ENCODE peak calls at places on chromosome 16, in four cellular contexts. One of them, this sample, is unnamed.

GRCh38 chr16:11411059-11411550 is 65.8 kb downstream of the RMI2 start:
- DNase-seq in K562: no peak
- DNase-seq in H1: no peak
- DNase-seq in WTC11: no peak
- DNase-seq in this sample: peak

GRCh38 chr16:65409505-65409904 is 287.6 kb upstream of the CDH11 start:
- DNase-seq in WTC11: no peak
- DNase-seq in K562: no peak
- DNase-seq in H1: no peak
- DNase-seq in this sample: no peak

GRCh38 chr16:8807189-8807588 is 9.6 kb downstream of the PMM2 start:
- DNase-seq in WTC11: no peak
- DNase-seq in K562: no peak
- DNase-seq in H1: no peak
- DNase-seq in this sample: no peak

GRCh38 chr16:29641561-29641960 is 21.5 kb upstream of the SPN start:
- DNase-seq in WTC11: no peak
- DNase-seq in K562: peak
- DNase-seq in H1: no peak
- DNase-seq in this sample: no peak

GRCh38 chr16:69399361-69399760 is 13.6 kb upstream of the TERF2 start:
- DNase-seq in K562: peak
- DNase-seq in H1: no peak
- DNase-seq in WTC11: no peak
- DNase-seq in this sample: no peak

GRCh38 chr16:66447491-66447890 is 20.4 kb downstream of the BEAN1 start:
- DNase-seq in WTC11: no peak
- DNase-seq in H1: no peak
- DNase-seq in K562: no peak
- DNase-seq in this sample: no peak

GRCh38 chr16:71637398-71637797 is 11.4 kb downstream of the MARVELD3 start:
- DNase-seq in WTC11: peak
- DNase-seq in K562: no peak
- DNase-seq in H1: no peak
- DNase-seq in this sample: no peak

GRCh38 chr16:11743308-11744074 is 834 bp upstream of the TXNDC11 start:
- DNase-seq in K562: peak
- DNase-seq in WTC11: no peak
- DNase-seq in H1: no peak
- DNase-seq in this sample: peak

GRCh38 chr16:9495824-9496223 is 404.4 kb downstream of the HAPSTR1 start:
- DNase-seq in WTC11: no peak
- DNase-seq in H1: no peak
- DNase-seq in K562: no peak
- DNase-seq in this sample: no peak

GRCh38 chr16:58339452-58339938 is 44.7 kb upstream of the PRSS54 start:
- DNase-seq in K562: no peak
- DNase-seq in H1: no peak
- DNase-seq in WTC11: peak
- DNase-seq in this sample: peak

GRCh38 chr16:85008267-85008666 is 3.1 kb downstream of the ZDHHC7 start:
- DNase-seq in H1: no peak
- DNase-seq in K562: no peak
- DNase-seq in WTC11: no peak
- DNase-seq in this sample: no peak

GRCh38 chr16:57906385-57907316 is 64.3 kb downstream of the CNGB1 start:
- DNase-seq in K562: peak
- DNase-seq in WTC11: peak
- DNase-seq in H1: no peak
- DNase-seq in this sample: no peak

GRCh38 chr16:31248344-31248743 is 11.4 kb upstream of the ITGAM start:
- DNase-seq in WTC11: no peak
- DNase-seq in H1: no peak
- DNase-seq in K562: no peak
- DNase-seq in this sample: no peak

GRCh38 chr16:26273607-26274006 is 581.8 kb downstream of the HS3ST4 start:
- DNase-seq in WTC11: no peak
- DNase-seq in K562: no peak
- DNase-seq in H1: no peak
- DNase-seq in this sample: no peak

GRCh38 chr16:55035956-55036355 is 105.3 kb downstream of the IRX5 start:
- DNase-seq in H1: no peak
- DNase-seq in K562: no peak
- DNase-seq in WTC11: no peak
- DNase-seq in this sample: no peak

GRCh38 chr16:19696961-19697360 is 21.1 kb downstream of the KNOP1 start:
- DNase-seq in K562: no peak
- DNase-seq in WTC11: no peak
- DNase-seq in H1: no peak
- DNase-seq in this sample: no peak

GRCh38 chr16:12225816-12226480 is 249.4 kb downstream of the SNX29 start:
- DNase-seq in WTC11: no peak
- DNase-seq in H1: no peak
- DNase-seq in K562: no peak
- DNase-seq in this sample: no peak

GRCh38 chr16:84898447-84898846 is 78.7 kb downstream of the CRISPLD2 start:
- DNase-seq in WTC11: no peak
- DNase-seq in H1: no peak
- DNase-seq in K562: no peak
- DNase-seq in this sample: no peak

GRCh38 chr16:69064164-69064563 is 41.3 kb upstream of the HAS3 start:
- DNase-seq in K562: no peak
- DNase-seq in WTC11: no peak
- DNase-seq in H1: no peak
- DNase-seq in this sample: no peak

GRCh38 chr16:4350787-4351659 is at the start of gene PAM16:
- DNase-seq in H1: peak
- DNase-seq in K562: peak
- DNase-seq in WTC11: peak
- DNase-seq in this sample: peak
- TF ChIP-seq CTCF in H1: no peak
- TF ChIP-seq CTCF in K562: no peak
- TF ChIP-seq CTCF in WTC11: no peak
- TF ChIP-seq CTCF in this sample: peak

GRCh38 chr16:89096042-89096717 is 2.5 kb downstream of the ACSF3 start:
- DNase-seq in WTC11: no peak
- DNase-seq in K562: no peak
- DNase-seq in H1: no peak
- DNase-seq in this sample: no peak

GRCh38 chr16:89097528-89097846 is 3.8 kb downstream of the ACSF3 start:
- DNase-seq in WTC11: no peak
- DNase-seq in K562: no peak
- DNase-seq in H1: no peak
- DNase-seq in this sample: no peak

GRCh38 chr16:89098767-89099430 is 5.2 kb downstream of the ACSF3 start:
- DNase-seq in K562: no peak
- DNase-seq in H1: no peak
- DNase-seq in WTC11: no peak
- DNase-seq in this sample: no peak

GRCh38 chr16:89095401-89095974 is 1.8 kb downstream of the ACSF3 start:
- DNase-seq in WTC11: no peak
- DNase-seq in H1: peak
- DNase-seq in K562: no peak
- DNase-seq in this sample: no peak

DNA sequence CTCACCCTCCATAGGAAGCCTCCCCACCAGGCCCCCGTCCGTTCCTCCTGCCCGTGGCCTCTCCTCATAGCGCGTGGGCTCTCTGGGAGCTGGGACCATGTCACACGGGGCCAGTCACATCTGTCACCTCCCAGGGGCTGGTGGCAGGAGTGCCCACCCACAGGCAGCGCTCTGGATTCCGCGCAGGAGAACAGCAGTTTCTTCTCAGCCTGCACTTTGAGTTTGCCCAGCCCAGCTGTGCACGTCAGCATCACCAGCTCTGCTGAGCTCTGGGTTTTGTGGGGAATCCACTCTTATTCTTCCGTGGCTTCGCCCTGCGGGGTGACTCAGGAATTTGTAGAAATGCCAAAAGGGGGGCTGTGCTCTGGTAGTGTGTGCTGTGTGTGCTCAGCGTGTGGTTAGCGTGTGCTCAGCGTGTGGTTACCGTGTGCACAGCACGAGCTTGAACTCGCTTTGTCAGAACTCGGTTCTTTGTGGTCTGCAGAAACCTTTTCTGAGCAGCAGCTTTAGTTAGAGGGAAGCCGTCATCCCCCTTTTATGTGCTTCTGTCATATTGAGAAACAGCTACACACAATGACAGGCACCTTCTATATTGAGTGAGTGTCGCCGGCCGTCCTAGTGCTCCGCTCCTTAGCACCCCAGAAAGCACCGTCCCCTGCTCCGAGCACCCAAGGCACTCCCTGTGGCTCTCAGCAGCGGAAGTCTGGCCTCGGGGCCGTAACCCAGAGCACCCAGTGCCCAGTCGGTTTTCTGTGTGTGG is 3.3 kb downstream of the ACSF3 start:
- DNase-seq in H1: no peak
- DNase-seq in K562: no peak
- DNase-seq in WTC11: no peak
- DNase-seq in this sample: no peak
- TF ChIP-seq TEAD4 in H1: no peak
- TF ChIP-seq TEAD4 in K562: no peak
- TF ChIP-seq TEAD4 in WTC11: no peak
- TF ChIP-seq TEAD4 in this sample: no peak

GRCh38 chr16:86019446-86020047 is 120.6 kb downstream of the IRF8 start:
- DNase-seq in WTC11: peak
- DNase-seq in H1: peak
- DNase-seq in K562: peak
- DNase-seq in this sample: no peak
- TF ChIP-seq CTCF in WTC11: peak
- TF ChIP-seq CTCF in H1: peak
- TF ChIP-seq CTCF in K562: peak
- TF ChIP-seq CTCF in this sample: peak

DNA sequence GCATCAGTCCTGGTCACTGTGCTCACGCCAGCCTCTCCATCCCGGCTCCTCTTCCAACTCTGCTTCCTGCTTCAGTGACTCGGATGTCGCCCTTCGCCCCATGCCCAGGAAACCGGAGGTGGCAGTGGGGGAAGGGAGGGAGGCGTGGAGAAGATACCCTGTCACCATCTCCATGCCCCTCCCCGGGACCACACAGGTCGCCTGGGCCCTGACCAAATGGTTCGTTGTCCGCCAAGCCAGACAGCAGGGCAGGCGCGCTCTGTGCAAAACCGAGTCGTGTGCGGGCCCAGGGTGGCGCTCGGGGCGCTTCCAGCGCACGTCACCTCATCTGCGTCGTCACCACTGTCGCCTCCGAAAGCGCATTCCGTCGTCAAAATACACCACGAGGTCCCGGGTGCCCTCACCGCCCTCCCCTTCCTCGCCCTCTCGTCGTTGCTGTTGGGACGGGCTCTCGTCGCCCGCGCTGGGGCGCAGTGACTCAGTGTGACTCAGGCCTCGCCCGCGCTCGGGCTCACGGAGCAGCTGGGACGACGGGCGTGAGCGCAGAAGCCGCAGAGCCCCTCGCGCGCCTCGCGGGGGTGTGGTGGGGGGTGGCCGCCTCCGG is 39.2 kb downstream of the ZNF778 start:
- DNase-seq in WTC11: peak
- DNase-seq in K562: no peak
- DNase-seq in H1: no peak
- DNase-seq in this sample: peak
- TF ChIP-seq TEAD4 in WTC11: peak
- TF ChIP-seq TEAD4 in K562: no peak
- TF ChIP-seq TEAD4 in H1: no peak
- TF ChIP-seq TEAD4 in this sample: no peak

GRCh38 chr16:83727751-83728352 is 79.9 kb upstream of the HSBP1 start:
- DNase-seq in K562: no peak
- DNase-seq in H1: no peak
- DNase-seq in WTC11: no peak
- DNase-seq in this sample: no peak
- TF ChIP-seq CTCF in K562: no peak
- TF ChIP-seq CTCF in H1: no peak
- TF ChIP-seq CTCF in WTC11: no peak
- TF ChIP-seq CTCF in this sample: no peak

GRCh38 chr16:75644240-75645012 is 3.0 kb downstream of the KARS1 start:
- DNase-seq in K562: no peak
- DNase-seq in H1: no peak
- DNase-seq in WTC11: no peak
- DNase-seq in this sample: no peak
- TF ChIP-seq TEAD4 in K562: no peak
- TF ChIP-seq TEAD4 in H1: no peak
- TF ChIP-seq TEAD4 in WTC11: no peak
- TF ChIP-seq TEAD4 in this sample: no peak

DNA sequence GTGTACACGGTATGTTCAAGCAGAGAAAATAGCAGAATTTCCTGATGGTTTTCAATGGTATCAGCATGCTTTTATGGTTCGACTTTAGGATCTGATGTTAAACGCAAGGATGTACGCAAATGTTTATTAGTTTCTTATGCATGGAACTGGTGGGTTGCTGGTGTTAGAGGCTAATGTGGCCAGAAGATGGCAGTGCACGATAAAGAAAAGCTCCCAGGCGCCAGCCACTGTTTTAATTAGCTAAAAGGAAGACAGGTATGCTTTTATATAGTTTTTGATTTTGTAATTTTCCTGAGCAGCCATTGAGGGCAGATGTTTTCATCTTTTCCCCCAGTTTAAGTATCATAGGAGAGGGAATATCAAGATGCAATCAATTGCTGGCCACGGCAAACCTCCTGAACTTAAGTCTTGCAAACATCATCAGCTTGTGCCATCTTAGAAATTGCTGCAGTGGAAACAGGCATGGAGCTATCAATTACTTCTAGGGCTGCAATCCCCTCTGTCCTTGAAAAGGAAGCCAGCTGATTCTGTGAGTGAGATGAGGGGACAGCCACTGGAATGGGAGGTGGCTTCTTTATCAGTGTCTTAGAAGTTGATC is 648.5 kb upstream of the RBFOX1 start:
- DNase-seq in H1: no peak
- DNase-seq in WTC11: no peak
- DNase-seq in K562: peak
- DNase-seq in this sample: peak
- TF ChIP-seq CTCF in H1: peak
- TF ChIP-seq CTCF in WTC11: no peak
- TF ChIP-seq CTCF in K562: peak
- TF ChIP-seq CTCF in this sample: peak

GRCh38 chr16:79439866-79440265 is 160.7 kb downstream of the MAF start:
- DNase-seq in WTC11: no peak
- DNase-seq in K562: no peak
- DNase-seq in H1: no peak
- DNase-seq in this sample: no peak

GRCh38 chr16:79436885-79437284 is 163.7 kb downstream of the MAF start:
- DNase-seq in WTC11: no peak
- DNase-seq in H1: no peak
- DNase-seq in K562: no peak
- DNase-seq in this sample: no peak

GRCh38 chr16:79434097-79434496 is 166.4 kb downstream of the MAF start:
- DNase-seq in WTC11: no peak
- DNase-seq in K562: no peak
- DNase-seq in H1: no peak
- DNase-seq in this sample: no peak

GRCh38 chr16:79434771-79435170 is 165.8 kb downstream of the MAF start:
- DNase-seq in K562: no peak
- DNase-seq in WTC11: no peak
- DNase-seq in H1: no peak
- DNase-seq in this sample: no peak

GRCh38 chr16:79437764-79438728 is 162.5 kb downstream of the MAF start:
- DNase-seq in H1: no peak
- DNase-seq in WTC11: peak
- DNase-seq in K562: no peak
- DNase-seq in this sample: peak
- TF ChIP-seq TEAD4 in H1: peak
- TF ChIP-seq TEAD4 in WTC11: no peak
- TF ChIP-seq TEAD4 in K562: no peak
- TF ChIP-seq TEAD4 in this sample: no peak